ENCODE peak calls at places on chromosomes 11 and 22, in five cellular contexts. W is activated CD4-positive, CD25-positive, alpha-beta regulatory T cell treated with anti-CD3 and anti-CD28 coated beads, Interleukin-2, amount 50 U/mL, for 16 hours; H is NCI-H1930; A is AG08395; L is H9. V is an unnamed sample.

GRCh38 chr22:22184277-22184807 is 60.2 kb upstream of the VPREB1 start:
- DNase-seq in L (no peak), A (no peak), W (no peak), H (no peak), V (no peak)

GRCh38 chr22:40414306-40414705 is 43.9 kb downstream of the SGSM3 start:
- DNase-seq in A (peak), H (no peak), W (no peak), L (no peak), V (no peak)

GRCh38 chr22:30021881-30022619 is 58.2 kb upstream of the HORMAD2 start:
- DNase-seq in H (no peak), W (no peak), A (no peak), L (no peak), V (no peak)

GRCh38 chr11:508956-509355 is 1.9 kb upstream of the RNH1 start:
- DNase-seq in W (no peak), H (no peak), A (no peak), L (no peak), V (no peak)

GRCh38 chr22:48338793-48339705 is 1488.6 kb downstream of the BRD1 start:
- DNase-seq in L (no peak), A (no peak), H (no peak), W (no peak), V (no peak)

GRCh38 chr11:36311926-36312592 is 16.0 kb downstream of the PRR5L start:
- DNase-seq in A (no peak), L (no peak), H (no peak), W (no peak), V (no peak)

GRCh38 chr22:25716637-25717036 is 25.4 kb upstream of the MYO18B start:
- DNase-seq in W (no peak), A (no peak), H (no peak), L (no peak), V (no peak)

GRCh38 chr11:10488581-10489443 is 33.7 kb downstream of the AMPD3 start:
- DNase-seq in W (no peak), H (no peak), L (peak), A (no peak), V (no peak)

GRCh38 chr11:35009191-35009940 is 92.9 kb downstream of the PDHX start:
- DNase-seq in H (no peak), W (no peak), A (peak), L (no peak), V (no peak)

GRCh38 chr11:83157755-83158473 is 983 bp downstream of the PCF11 start:
- DNase-seq in W (peak), L (peak), H (peak), A (peak), V (peak)

GRCh38 chr11:106585061-106585460 is 433.2 kb downstream of the GUCY1A2 start:
- DNase-seq in H (no peak), L (peak), W (no peak), A (peak), V (no peak)

GRCh38 chr11:86515297-86516094 is 140.8 kb downstream of the CCDC81 start:
- DNase-seq in A (peak), W (no peak), L (no peak), H (no peak), V (no peak)

GRCh38 chr22:48869161-48869560 is 958.5 kb downstream of the BRD1 start:
- DNase-seq in W (no peak), H (no peak), A (no peak), L (no peak), V (no peak)

GRCh38 chr11:98940913-98941312 is 79.8 kb upstream of the CNTN5 start:
- DNase-seq in W (no peak), A (no peak), H (no peak), L (peak), V (no peak)

GRCh38 chr11:79119491-79120284 is 321.1 kb downstream of the TENM4 start:
- DNase-seq in L (no peak), A (no peak), H (no peak), W (no peak), V (no peak)

GRCh38 chr22:39114157-39114511 is 17.1 kb downstream of the APOBEC3H start:
- DNase-seq in A (no peak), W (no peak), H (no peak), L (peak), V (no peak)

GRCh38 chr22:44357962-44358553 is 45.3 kb upstream of the SHISAL1 start:
- DNase-seq in H (no peak), L (no peak), A (peak), W (no peak), V (no peak)

GRCh38 chr22:45788530-45788929 is 116.9 kb downstream of the ATXN10 start:
- DNase-seq in L (no peak), H (no peak), A (no peak), W (no peak), V (no peak)

GRCh38 chr22:46619830-46620501 is at the start of gene GRAMD4:
- DNase-seq in W (no peak), L (no peak), A (no peak), H (no peak), V (no peak)

GRCh38 chr11:107172996-107173395 is 154.7 kb upstream of the GUCY1A2 start:
- DNase-seq in H (no peak), L (no peak), W (no peak), A (no peak), V (no peak)

GRCh38 chr11:10208045-10208674 is 85.9 kb downstream of the SBF2 start:
- DNase-seq in L (no peak), A (peak), W (no peak), H (no peak), V (peak)

GRCh38 chr22:36641902-36642640 is 61.5 kb downstream of the CACNG2 start:
- DNase-seq in W (no peak), H (no peak), A (peak), L (no peak), V (no peak)

GRCh38 chr22:30829901-30830550 is 135.4 kb downstream of the OSBP2 start:
- DNase-seq in L (no peak), W (no peak), A (peak), H (no peak), V (no peak)

V was measured in HuH-7.5.